ENCODE peak calls at places on chromosomes 11 and 22, in ten cellular contexts. T is NCI-H748 treated with DMSO at 0.1 percent for 48 hours, U is RCC 7860, E is brain microvascular endothelial cell, H is HepG2, N is anterior cingulate cortex, S is amniotic stem cell, V is bronchial epithelial cell, G is neuronal stem cell, B is iris pigment epithelial cell. M is an unnamed sample.

GRCh38 chr11:112178428-112178827 is 3.1 kb downstream of the BCO2 start:
- DNase-seq in T (no peak), U (no peak), E (no peak), H (no peak), N (no peak), S (no peak), V (no peak), G (no peak), B (no peak), M (no peak)

GRCh38 chr11:113894421-113894996 is 10.1 kb upstream of the HTR3B start:
- DNase-seq in T (no peak), U (no peak), E (no peak), H (no peak), N (no peak), S (no peak), V (no peak), G (no peak), B (no peak), M (peak; percentile 28)

GRCh38 chr11:114276077-114276476 is 20.1 kb upstream of the NNMT start:
- DNase-seq in T (no peak), U (no peak), E (no peak), H (no peak), N (no peak), S (no peak), V (no peak), G (no peak), B (no peak), M (no peak)

GRCh38 chr11:11555228-11555627 is 66.6 kb downstream of the GALNT18 start:
- DNase-seq in T (no peak), U (peak; percentile 47), E (no peak), H (no peak), N (peak; percentile 18), S (no peak), V (no peak), G (no peak), B (no peak), M (no peak)

GRCh38 chr11:77322506-77322905 is 21.0 kb upstream of the GDPD4 start:
- DNase-seq in T (no peak), U (no peak), E (no peak), H (no peak), N (no peak), S (no peak), V (no peak), G (no peak), B (peak; percentile 69), M (no peak)

GRCh38 chr11:128690746-128691091 is 3.2 kb upstream of the FLI1 start:
- DNase-seq in T (no peak), U (no peak), E (no peak), H (no peak), N (no peak), S (no peak), V (peak; percentile 38), G (no peak), B (no peak), M (no peak)

GRCh38 chr11:74680703-74681531 is 50.3 kb downstream of the CHRDL2 start:
- DNase-seq in T (no peak), U (no peak), E (no peak), H (no peak), N (no peak), S (no peak), V (no peak), G (no peak), B (no peak), M (no peak)

GRCh38 chr11:122655527-122656072 is at the start of gene UBASH3B:
- DNase-seq in T (no peak), U (peak; percentile 88), E (peak; percentile 89), H (peak; percentile 47), N (peak; percentile 80), S (peak; percentile 88), V (peak; percentile 88), G (peak; percentile 79), B (peak; percentile 85), M (peak; percentile 52)

GRCh38 chr22:32951081-32951806 is 106.9 kb downstream of the SYN3 start:
- DNase-seq in T (no peak), U (no peak), E (no peak), H (no peak), N (no peak), S (no peak), V (no peak), G (no peak), B (no peak), M (no peak)

GRCh38 chr22:46045459-46046298 is 68.7 kb upstream of the WNT7B start:
- DNase-seq in T (no peak), U (no peak), E (no peak), H (no peak), N (no peak), S (no peak), V (no peak), G (no peak), B (no peak), M (no peak)

GRCh38 chr11:64099436-64099835 is 63.7 kb downstream of the FLRT1 start:
- DNase-seq in T (no peak), U (no peak), E (no peak), H (no peak), N (no peak), S (no peak), V (no peak), G (no peak), B (no peak), M (no peak)